ENCODE peak calls at places on chromosomes 16 and 17, in six cellular contexts. One of them, this sample, is unnamed.

GRCh38 chr17:21252875-21253645 is at the start of gene NATD1:
- DNase-seq in NB4: peak; percentile 89
- DNase-seq in adrenal gland: peak; percentile 90
- DNase-seq in transverse colon: peak; percentile 88
- DNase-seq in GM12878: no peak
- DNase-seq in endothelial cell of umbilical vein: peak; percentile 80
- DNase-seq in this sample: peak; percentile 96

GRCh38 chr16:54242199-54242598 is 44.4 kb downstream of the IRX3 start:
- DNase-seq in NB4: peak; percentile 58
- DNase-seq in GM12878: no peak
- DNase-seq in transverse colon: no peak
- DNase-seq in endothelial cell of umbilical vein: peak; percentile 4
- DNase-seq in adrenal gland: no peak
- DNase-seq in this sample: peak; percentile 48

GRCh38 chr17:74446551-74447500 is 14.9 kb downstream of the GPRC5C start:
- DNase-seq in endothelial cell of umbilical vein: no peak
- DNase-seq in NB4: peak; percentile 51
- DNase-seq in adrenal gland: peak; percentile 47
- DNase-seq in transverse colon: no peak
- DNase-seq in GM12878: no peak
- DNase-seq in this sample: peak; percentile 62

GRCh38 chr16:85912271-85912974 is 13.5 kb downstream of the IRF8 start:
- DNase-seq in endothelial cell of umbilical vein: no peak
- DNase-seq in NB4: peak; percentile 42
- DNase-seq in GM12878: no peak
- DNase-seq in adrenal gland: peak; percentile 64
- DNase-seq in transverse colon: peak; percentile 43
- DNase-seq in this sample: peak; percentile 70

GRCh38 chr17:7651097-7651958 is 602 bp downstream of the ATP1B2 start:
- DNase-seq in GM12878: no peak
- DNase-seq in transverse colon: no peak
- DNase-seq in endothelial cell of umbilical vein: no peak
- DNase-seq in adrenal gland: no peak
- DNase-seq in NB4: no peak
- DNase-seq in this sample: no peak

GRCh38 chr16:64809876-64810629 is 311.8 kb downstream of the CDH11 start:
- DNase-seq in NB4: no peak
- DNase-seq in adrenal gland: no peak
- DNase-seq in GM12878: no peak
- DNase-seq in endothelial cell of umbilical vein: no peak
- DNase-seq in transverse colon: no peak
- DNase-seq in this sample: no peak

GRCh38 chr17:27993161-27993695 is 49.2 kb upstream of the NLK start:
- DNase-seq in GM12878: no peak
- DNase-seq in endothelial cell of umbilical vein: no peak
- DNase-seq in adrenal gland: no peak
- DNase-seq in NB4: no peak
- DNase-seq in transverse colon: no peak
- DNase-seq in this sample: no peak

GRCh38 chr16:10749680-10750035 is 6.0 kb downstream of the NUBP1 start:
- DNase-seq in NB4: no peak
- DNase-seq in GM12878: no peak
- DNase-seq in transverse colon: no peak
- DNase-seq in endothelial cell of umbilical vein: no peak
- DNase-seq in adrenal gland: no peak
- DNase-seq in this sample: no peak

GRCh38 chr17:4881761-4882555 is 17.4 kb upstream of the C17orf107 start:
- DNase-seq in NB4: peak; percentile 28
- DNase-seq in GM12878: no peak
- DNase-seq in adrenal gland: peak; percentile 66
- DNase-seq in transverse colon: peak; percentile 80
- DNase-seq in endothelial cell of umbilical vein: peak; percentile 52
- DNase-seq in this sample: peak; percentile 84

GRCh38 chr17:82452162-82452561 is 1.6 kb upstream of the CYBC1 start:
- DNase-seq in GM12878: no peak
- DNase-seq in adrenal gland: no peak
- DNase-seq in endothelial cell of umbilical vein: no peak
- DNase-seq in NB4: no peak
- DNase-seq in transverse colon: no peak
- DNase-seq in this sample: no peak

GRCh38 chr17:81282141-81282540 is 13.0 kb downstream of the SLC38A10 start:
- DNase-seq in endothelial cell of umbilical vein: no peak
- DNase-seq in adrenal gland: no peak
- DNase-seq in transverse colon: no peak
- DNase-seq in GM12878: no peak
- DNase-seq in NB4: no peak
- DNase-seq in this sample: no peak

GRCh38 chr16:12450381-12450780 is 353.3 kb downstream of the CPPED1 start:
- DNase-seq in transverse colon: no peak
- DNase-seq in GM12878: no peak
- DNase-seq in NB4: no peak
- DNase-seq in adrenal gland: no peak
- DNase-seq in endothelial cell of umbilical vein: no peak
- DNase-seq in this sample: no peak

GRCh38 chr17:63623786-63624185 is 1.6 kb downstream of the MAP3K3 start:
- DNase-seq in transverse colon: no peak
- DNase-seq in NB4: peak; percentile 25
- DNase-seq in endothelial cell of umbilical vein: peak; percentile 37
- DNase-seq in adrenal gland: no peak
- DNase-seq in GM12878: no peak
- DNase-seq in this sample: no peak

GRCh38 chr17:59466943-59467801 is 98.2 kb upstream of the DHX40 start:
- DNase-seq in NB4: no peak
- DNase-seq in endothelial cell of umbilical vein: no peak
- DNase-seq in GM12878: no peak
- DNase-seq in transverse colon: peak; percentile 15
- DNase-seq in adrenal gland: no peak
- DNase-seq in this sample: no peak

GRCh38 chr17:50719924-50720805 is 762 bp downstream of the LUC7L3 start:
- DNase-seq in transverse colon: no peak
- DNase-seq in NB4: no peak
- DNase-seq in adrenal gland: no peak
- DNase-seq in GM12878: no peak
- DNase-seq in endothelial cell of umbilical vein: no peak
- DNase-seq in this sample: no peak

GRCh38 chr17:36741019-36741902 is 139.9 kb downstream of the MRM1 start:
- DNase-seq in GM12878: no peak
- DNase-seq in transverse colon: no peak
- DNase-seq in NB4: no peak
- DNase-seq in endothelial cell of umbilical vein: no peak
- DNase-seq in adrenal gland: no peak
- DNase-seq in this sample: no peak

GRCh38 chr17:50049636-50050035 is 6.3 kb upstream of the ITGA3 start:
- DNase-seq in endothelial cell of umbilical vein: no peak
- DNase-seq in GM12878: no peak
- DNase-seq in adrenal gland: no peak
- DNase-seq in NB4: no peak
- DNase-seq in transverse colon: no peak
- DNase-seq in this sample: no peak

GRCh38 chr17:80892019-80892855 is 99.4 kb upstream of the CHMP6 start:
- DNase-seq in transverse colon: peak; percentile 23
- DNase-seq in endothelial cell of umbilical vein: peak; percentile 91
- DNase-seq in adrenal gland: peak; percentile 75
- DNase-seq in GM12878: peak; percentile 77
- DNase-seq in NB4: peak; percentile 89
- DNase-seq in this sample: peak; percentile 42

GRCh38 chr16:24769806-24770205 is 40.4 kb downstream of the TNRC6A start:
- DNase-seq in transverse colon: no peak
- DNase-seq in GM12878: no peak
- DNase-seq in endothelial cell of umbilical vein: no peak
- DNase-seq in adrenal gland: no peak
- DNase-seq in NB4: no peak
- DNase-seq in this sample: no peak

GRCh38 chr16:61730997-61731396 is 305.2 kb downstream of the CDH8 start:
- DNase-seq in transverse colon: no peak
- DNase-seq in endothelial cell of umbilical vein: no peak
- DNase-seq in GM12878: no peak
- DNase-seq in NB4: no peak
- DNase-seq in adrenal gland: no peak
- DNase-seq in this sample: no peak

GRCh38 chr17:17963694-17964436 is 8.3 kb downstream of the TOM1L2 start:
- DNase-seq in endothelial cell of umbilical vein: no peak
- DNase-seq in NB4: no peak
- DNase-seq in transverse colon: no peak
- DNase-seq in adrenal gland: no peak
- DNase-seq in GM12878: no peak
- DNase-seq in this sample: no peak

GRCh38 chr16:5010576-5011329 is 23.0 kb downstream of the NAGPA start:
- DNase-seq in adrenal gland: no peak
- DNase-seq in transverse colon: no peak
- DNase-seq in NB4: no peak
- DNase-seq in GM12878: no peak
- DNase-seq in endothelial cell of umbilical vein: no peak
- DNase-seq in this sample: no peak

GRCh38 chr16:78669994-78670393 is 570.5 kb downstream of the WWOX start:
- DNase-seq in NB4: no peak
- DNase-seq in GM12878: no peak
- DNase-seq in endothelial cell of umbilical vein: no peak
- DNase-seq in adrenal gland: no peak
- DNase-seq in transverse colon: no peak
- DNase-seq in this sample: peak; percentile 30

GRCh38 chr16:74998481-74999207 is at the start of gene ZNRF1:
- DNase-seq in NB4: peak; percentile 91
- DNase-seq in adrenal gland: peak; percentile 85
- DNase-seq in transverse colon: peak; percentile 88
- DNase-seq in endothelial cell of umbilical vein: peak; percentile 83
- DNase-seq in GM12878: peak; percentile 73
- DNase-seq in this sample: peak; percentile 83
- TF ChIP-seq POLR2A in NB4: peak; percentile 45
- TF ChIP-seq POLR2A in adrenal gland: peak; percentile 39
- TF ChIP-seq POLR2A in transverse colon: no peak
- TF ChIP-seq POLR2A in endothelial cell of umbilical vein: peak; percentile 75
- TF ChIP-seq POLR2A in GM12878: peak; percentile 58
- TF ChIP-seq POLR2A in this sample: no peak

DNA sequence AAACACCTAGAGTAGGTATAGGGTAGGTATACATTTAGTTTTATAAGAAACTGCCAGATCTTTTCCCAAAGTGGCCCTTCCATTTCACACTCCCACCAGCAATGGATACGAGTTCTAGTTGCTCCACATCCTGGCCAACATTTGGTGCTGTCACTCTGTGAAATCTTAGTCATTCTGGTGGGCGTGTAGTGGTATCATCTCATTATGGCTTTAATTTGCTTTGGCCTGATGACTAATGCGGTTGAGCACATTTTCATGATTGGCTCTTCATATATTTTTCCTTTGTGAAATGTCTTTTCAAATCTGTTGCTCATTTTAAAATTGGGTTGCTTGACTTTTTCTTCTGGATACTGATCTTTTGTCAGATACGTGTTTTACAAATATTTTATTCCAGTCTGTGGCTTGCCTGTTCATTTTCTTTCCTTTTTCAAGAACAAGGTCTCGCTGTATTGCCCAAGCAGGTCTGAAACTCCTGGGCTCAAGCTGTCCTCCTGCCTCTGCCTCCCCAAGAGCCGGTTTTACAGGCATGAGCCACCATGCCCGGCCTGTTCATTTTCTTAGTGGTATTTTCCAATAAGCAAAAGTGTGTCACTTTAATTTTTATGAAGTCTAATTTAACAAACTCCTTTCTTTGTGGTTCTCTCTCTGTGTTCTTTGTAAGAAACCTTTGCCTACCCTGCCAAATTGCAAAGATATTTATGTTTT is 192.4 kb downstream of the SEC14L1 start:
- DNase-seq in GM12878: no peak
- DNase-seq in NB4: peak; percentile 63
- DNase-seq in transverse colon: no peak
- DNase-seq in endothelial cell of umbilical vein: no peak
- DNase-seq in adrenal gland: peak; percentile 20
- DNase-seq in this sample: peak; percentile 11
- H3K4me3 ChIP-seq in GM12878: no peak overlapping the region
- H3K4me3 ChIP-seq in NB4: no peak overlapping the region
- H3K4me3 ChIP-seq in transverse colon: no peak overlapping the region
- H3K4me3 ChIP-seq in endothelial cell of umbilical vein: no peak overlapping the region
- H3K4me3 ChIP-seq in adrenal gland: no peak overlapping the region
- H3K4me3 ChIP-seq in this sample: no peak overlapping the region

DNA sequence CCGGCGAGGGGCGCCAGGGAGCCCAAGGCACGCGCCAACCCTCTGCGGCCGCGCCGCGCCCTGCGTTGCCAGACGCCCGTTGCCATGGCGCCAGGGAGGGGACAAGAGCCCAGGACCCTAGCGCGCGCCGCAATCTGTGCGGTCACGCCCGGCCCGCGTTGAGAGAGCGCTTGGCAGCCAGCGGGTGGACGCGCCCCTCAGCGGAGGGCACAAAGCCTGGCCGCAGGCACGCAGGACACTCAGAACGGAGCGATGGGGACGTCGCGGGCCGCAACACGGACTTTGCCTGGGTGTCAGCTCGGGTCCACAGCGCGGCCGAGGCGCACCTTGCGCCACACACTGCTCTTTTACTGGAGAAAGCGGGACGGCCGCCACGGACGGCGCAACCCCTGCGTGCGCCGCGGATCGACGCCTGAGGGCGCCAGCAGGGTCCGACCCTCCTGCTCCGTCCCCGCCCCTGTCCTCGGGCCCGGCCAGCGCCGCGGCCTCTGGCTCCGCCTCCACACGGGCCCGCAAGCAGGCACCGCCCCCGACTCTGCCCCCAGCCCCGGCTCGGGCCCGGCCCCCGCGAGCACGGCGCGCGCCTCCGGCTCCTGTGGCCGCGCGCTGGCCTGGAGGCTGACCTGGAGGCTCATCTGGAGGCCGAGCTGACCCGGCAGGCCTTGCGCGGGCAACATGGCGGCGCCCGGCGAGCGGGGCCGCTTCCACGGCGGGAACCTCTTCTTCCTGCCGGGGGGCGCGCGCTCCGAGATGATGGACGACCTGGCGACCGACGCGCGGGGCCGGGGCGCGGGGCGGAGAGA is at the start of gene GFER:
- DNase-seq in endothelial cell of umbilical vein: peak; percentile 93
- DNase-seq in transverse colon: peak; percentile 92
- DNase-seq in NB4: peak; percentile 93
- DNase-seq in GM12878: peak; percentile 43
- DNase-seq in adrenal gland: peak; percentile 90
- DNase-seq in this sample: peak; percentile 91
- TF ChIP-seq POLR2A in endothelial cell of umbilical vein: peak; percentile 90
- TF ChIP-seq POLR2A in transverse colon: peak; percentile 71
- TF ChIP-seq POLR2A in NB4: peak; percentile 70
- TF ChIP-seq POLR2A in GM12878: peak; percentile 87
- TF ChIP-seq POLR2A in adrenal gland: peak; percentile 51
- TF ChIP-seq POLR2A in this sample: no peak

GRCh38 chr16:73057369-73058210 is 9.7 kb upstream of the ZFHX3 start:
- DNase-seq in transverse colon: no peak
- DNase-seq in endothelial cell of umbilical vein: peak; percentile 52
- DNase-seq in GM12878: no peak
- DNase-seq in adrenal gland: no peak
- DNase-seq in NB4: peak; percentile 59
- DNase-seq in this sample: peak; percentile 40

GRCh38 chr16:73054732-73055481 is 7.0 kb upstream of the ZFHX3 start:
- DNase-seq in GM12878: no peak
- DNase-seq in NB4: peak; percentile 47
- DNase-seq in endothelial cell of umbilical vein: peak; percentile 39
- DNase-seq in transverse colon: no peak
- DNase-seq in adrenal gland: no peak
- DNase-seq in this sample: no peak

GRCh38 chr16:73058221-73058615 is 10.3 kb upstream of the ZFHX3 start:
- DNase-seq in GM12878: no peak
- DNase-seq in NB4: peak; percentile 61
- DNase-seq in endothelial cell of umbilical vein: peak; percentile 45
- DNase-seq in adrenal gland: peak; percentile 53
- DNase-seq in transverse colon: peak; percentile 58
- DNase-seq in this sample: no peak

GRCh38 chr16:73056911-73057310 is 9.0 kb upstream of the ZFHX3 start:
- DNase-seq in NB4: no peak
- DNase-seq in endothelial cell of umbilical vein: no peak
- DNase-seq in transverse colon: no peak
- DNase-seq in GM12878: no peak
- DNase-seq in adrenal gland: no peak
- DNase-seq in this sample: no peak

GRCh38 chr16:73056383-73056782 is 8.5 kb upstream of the ZFHX3 start:
- DNase-seq in GM12878: no peak
- DNase-seq in endothelial cell of umbilical vein: no peak
- DNase-seq in NB4: no peak
- DNase-seq in transverse colon: no peak
- DNase-seq in adrenal gland: no peak
- DNase-seq in this sample: no peak
- H3K4me3 ChIP-seq in GM12878: peak overlapping the region; percentile 73
- H3K4me3 ChIP-seq in endothelial cell of umbilical vein: peak overlapping the region; percentile 49
- H3K4me3 ChIP-seq in NB4: no peak overlapping the region
- H3K4me3 ChIP-seq in transverse colon: peak overlapping the region; percentile 93
- H3K4me3 ChIP-seq in adrenal gland: no peak overlapping the region
- H3K4me3 ChIP-seq in this sample: no peak overlapping the region